ENCODE peak calls at places on chromosomes 12 and 14, in five cellular contexts. One of them, this sample, is unnamed.

GRCh38 chr12:57229041-57229633 is 374 bp upstream of the SHMT2 start:
- DNase-seq in heart left ventricle: no peak
- DNase-seq in choroid plexus epithelial cell: no peak
- DNase-seq in AG09309: no peak
- DNase-seq in tibial artery: no peak
- DNase-seq in this sample: no peak

GRCh38 chr12:107393043-107393725 is 292.4 kb upstream of the PWP1 start:
- DNase-seq in AG09309: no peak
- DNase-seq in choroid plexus epithelial cell: peak
- DNase-seq in tibial artery: no peak
- DNase-seq in heart left ventricle: no peak
- DNase-seq in this sample: no peak

GRCh38 chr12:27334052-27334720 is 1.6 kb downstream of the BMAL2 start:
- DNase-seq in heart left ventricle: no peak
- DNase-seq in choroid plexus epithelial cell: no peak
- DNase-seq in tibial artery: no peak
- DNase-seq in AG09309: no peak
- DNase-seq in this sample: no peak

GRCh38 chr14:76872796-76873432 is 46.7 kb downstream of the LRRC74A start:
- DNase-seq in tibial artery: peak
- DNase-seq in choroid plexus epithelial cell: peak
- DNase-seq in AG09309: no peak
- DNase-seq in heart left ventricle: peak
- DNase-seq in this sample: peak

GRCh38 chr12:53806689-53807088 is 54.9 kb upstream of the CISTR start:
- DNase-seq in heart left ventricle: no peak
- DNase-seq in choroid plexus epithelial cell: peak
- DNase-seq in AG09309: no peak
- DNase-seq in tibial artery: no peak
- DNase-seq in this sample: peak

GRCh38 chr12:52004042-52004648 is 2.6 kb upstream of the TAMALIN start:
- DNase-seq in choroid plexus epithelial cell: peak
- DNase-seq in heart left ventricle: peak
- DNase-seq in AG09309: no peak
- DNase-seq in tibial artery: peak
- DNase-seq in this sample: peak

GRCh38 chr12:14781563-14781962 is 21.7 kb downstream of the WBP11 start:
- DNase-seq in choroid plexus epithelial cell: no peak
- DNase-seq in tibial artery: no peak
- DNase-seq in AG09309: no peak
- DNase-seq in heart left ventricle: no peak
- DNase-seq in this sample: no peak

GRCh38 chr14:49867831-49868719 is 15.5 kb upstream of the NEMF start:
- DNase-seq in choroid plexus epithelial cell: peak
- DNase-seq in heart left ventricle: peak
- DNase-seq in tibial artery: peak
- DNase-seq in AG09309: peak
- DNase-seq in this sample: peak

GRCh38 chr12:62784576-62784975 is 150.4 kb downstream of the PPM1H start:
- DNase-seq in tibial artery: no peak
- DNase-seq in choroid plexus epithelial cell: no peak
- DNase-seq in AG09309: no peak
- DNase-seq in heart left ventricle: no peak
- DNase-seq in this sample: no peak

GRCh38 chr14:23302290-23303225 is at the start of gene PPP1R3E:
- DNase-seq in AG09309: no peak
- DNase-seq in heart left ventricle: peak
- DNase-seq in tibial artery: peak
- DNase-seq in choroid plexus epithelial cell: peak
- DNase-seq in this sample: peak

GRCh38 chr14:91361236-91361811 is 56.3 kb downstream of the CCDC88C start:
- DNase-seq in AG09309: peak
- DNase-seq in choroid plexus epithelial cell: peak
- DNase-seq in heart left ventricle: no peak
- DNase-seq in tibial artery: no peak
- DNase-seq in this sample: peak

GRCh38 chr12:76554411-76555225 is 5.0 kb downstream of the OSBPL8 start:
- DNase-seq in choroid plexus epithelial cell: no peak
- DNase-seq in tibial artery: no peak
- DNase-seq in AG09309: no peak
- DNase-seq in heart left ventricle: no peak
- DNase-seq in this sample: no peak

GRCh38 chr12:94103986-94104385 is 44.4 kb upstream of the PLXNC1 start:
- DNase-seq in tibial artery: no peak
- DNase-seq in heart left ventricle: no peak
- DNase-seq in AG09309: no peak
- DNase-seq in choroid plexus epithelial cell: no peak
- DNase-seq in this sample: no peak

GRCh38 chr14:90757452-90757851 is 58.8 kb downstream of the TTC7B start:
- DNase-seq in AG09309: no peak
- DNase-seq in tibial artery: no peak
- DNase-seq in heart left ventricle: no peak
- DNase-seq in choroid plexus epithelial cell: peak
- DNase-seq in this sample: no peak

GRCh38 chr14:72736348-72736747 is 157.6 kb downstream of the DPF3 start:
- DNase-seq in tibial artery: no peak
- DNase-seq in heart left ventricle: no peak
- DNase-seq in choroid plexus epithelial cell: peak
- DNase-seq in AG09309: no peak
- DNase-seq in this sample: peak

GRCh38 chr12:131860472-131861260 is 32.5 kb downstream of the MMP17 start:
- DNase-seq in choroid plexus epithelial cell: peak
- DNase-seq in heart left ventricle: peak
- DNase-seq in AG09309: no peak
- DNase-seq in tibial artery: peak
- DNase-seq in this sample: peak

GRCh38 chr12:32494676-32495075 is 95.3 kb downstream of the FGD4 start:
- DNase-seq in heart left ventricle: no peak
- DNase-seq in AG09309: no peak
- DNase-seq in choroid plexus epithelial cell: peak
- DNase-seq in tibial artery: no peak
- DNase-seq in this sample: no peak

GRCh38 chr12:1122803-1123202 is 131.8 kb downstream of the ERC1 start:
- DNase-seq in heart left ventricle: no peak
- DNase-seq in AG09309: no peak
- DNase-seq in tibial artery: no peak
- DNase-seq in choroid plexus epithelial cell: peak
- DNase-seq in this sample: peak

GRCh38 chr12:104588048-104588942 is 131.5 kb downstream of the CHST11 start:
- DNase-seq in AG09309: no peak
- DNase-seq in tibial artery: no peak
- DNase-seq in choroid plexus epithelial cell: peak
- DNase-seq in heart left ventricle: no peak
- DNase-seq in this sample: peak

GRCh38 chr14:77131871-77132486 is 9.6 kb downstream of the ZDHHC22 start:
- DNase-seq in choroid plexus epithelial cell: no peak
- DNase-seq in heart left ventricle: no peak
- DNase-seq in AG09309: no peak
- DNase-seq in tibial artery: no peak
- DNase-seq in this sample: no peak

GRCh38 chr12:113315358-113315757 is 19.6 kb downstream of the SLC8B1 start:
- DNase-seq in tibial artery: no peak
- DNase-seq in heart left ventricle: peak
- DNase-seq in choroid plexus epithelial cell: no peak
- DNase-seq in AG09309: no peak
- DNase-seq in this sample: no peak

GRCh38 chr12:102816816-102817434 is 100.1 kb downstream of the PAH start:
- DNase-seq in heart left ventricle: no peak
- DNase-seq in choroid plexus epithelial cell: peak
- DNase-seq in AG09309: no peak
- DNase-seq in tibial artery: no peak
- DNase-seq in this sample: peak

GRCh38 chr14:96158735-96159134 is 45.9 kb upstream of the BDKRB2 start:
- DNase-seq in tibial artery: no peak
- DNase-seq in AG09309: no peak
- DNase-seq in choroid plexus epithelial cell: no peak
- DNase-seq in heart left ventricle: no peak
- DNase-seq in this sample: no peak

GRCh38 chr12:75750950-75751349 is 239.5 kb upstream of the KRR1 start:
- DNase-seq in choroid plexus epithelial cell: peak
- DNase-seq in heart left ventricle: no peak
- DNase-seq in AG09309: peak
- DNase-seq in tibial artery: no peak
- DNase-seq in this sample: peak

GRCh38 chr12:93154753-93155475 is 222.8 kb upstream of the NUDT4 start:
- DNase-seq in tibial artery: no peak
- DNase-seq in heart left ventricle: no peak
- DNase-seq in choroid plexus epithelial cell: peak
- DNase-seq in AG09309: no peak
- DNase-seq in this sample: peak

GRCh38 chr12:118038122-118038521 is 21.6 kb downstream of the RFC5 start:
- DNase-seq in AG09309: no peak
- DNase-seq in tibial artery: no peak
- DNase-seq in heart left ventricle: no peak
- DNase-seq in choroid plexus epithelial cell: no peak
- DNase-seq in this sample: no peak

GRCh38 chr14:35287481-35288013 is 4.6 kb upstream of the PSMA6 start:
- DNase-seq in tibial artery: no peak
- DNase-seq in AG09309: no peak
- DNase-seq in choroid plexus epithelial cell: no peak
- DNase-seq in heart left ventricle: no peak
- DNase-seq in this sample: peak

GRCh38 chr12:98352218-98352811 is 163.1 kb upstream of the TMPO start:
- DNase-seq in AG09309: peak
- DNase-seq in heart left ventricle: no peak
- DNase-seq in tibial artery: no peak
- DNase-seq in choroid plexus epithelial cell: peak
- DNase-seq in this sample: peak

GRCh38 chr14:71166434-71166833 is 259.2 kb downstream of the PCNX1 start:
- DNase-seq in heart left ventricle: no peak
- DNase-seq in choroid plexus epithelial cell: peak
- DNase-seq in AG09309: peak
- DNase-seq in tibial artery: no peak
- DNase-seq in this sample: peak
- H3K4me3 ChIP-seq in heart left ventricle: no peak
- H3K4me3 ChIP-seq in choroid plexus epithelial cell: no peak
- H3K4me3 ChIP-seq in AG09309: no peak
- H3K4me3 ChIP-seq in tibial artery: no peak
- H3K4me3 ChIP-seq in this sample: no peak

GRCh38 chr12:55893723-55894122 is 34.0 kb downstream of the PYM1 start:
- DNase-seq in choroid plexus epithelial cell: no peak
- DNase-seq in heart left ventricle: no peak
- DNase-seq in tibial artery: no peak
- DNase-seq in AG09309: no peak
- DNase-seq in this sample: no peak

GRCh38 chr12:55901881-55902490 is 25.7 kb downstream of the PYM1 start:
- DNase-seq in heart left ventricle: no peak
- DNase-seq in tibial artery: no peak
- DNase-seq in AG09309: no peak
- DNase-seq in choroid plexus epithelial cell: no peak
- DNase-seq in this sample: no peak

GRCh38 chr12:55899035-55899434 is 28.7 kb downstream of the PYM1 start:
- DNase-seq in AG09309: no peak
- DNase-seq in heart left ventricle: no peak
- DNase-seq in choroid plexus epithelial cell: peak
- DNase-seq in tibial artery: no peak
- DNase-seq in this sample: peak
- TF ChIP-seq CTCF in AG09309: no peak
- TF ChIP-seq CTCF in heart left ventricle: no peak
- TF ChIP-seq CTCF in choroid plexus epithelial cell: no peak
- TF ChIP-seq CTCF in tibial artery: no peak
- TF ChIP-seq CTCF in this sample: no peak

DNA sequence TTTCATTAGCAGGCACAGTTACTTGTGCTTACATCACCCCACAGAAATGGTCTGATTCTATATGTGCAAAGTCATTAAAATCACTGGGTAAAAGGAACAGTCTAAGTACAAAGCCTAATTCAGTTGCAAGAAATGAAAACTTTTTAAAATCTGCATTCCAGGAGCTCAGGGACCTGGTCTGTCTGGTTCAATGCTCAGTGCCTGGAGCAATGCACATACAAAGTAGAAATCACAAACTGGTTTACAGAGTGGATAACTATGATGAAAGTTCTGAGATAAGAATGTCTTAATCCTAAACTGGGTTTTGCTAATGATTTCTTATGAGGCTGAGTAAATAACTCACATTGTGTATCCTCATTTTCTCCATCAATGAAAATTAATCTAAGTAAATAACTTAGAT is 28.7 kb downstream of the LMNTD1 start:
- DNase-seq in AG09309: no peak
- DNase-seq in choroid plexus epithelial cell: no peak
- DNase-seq in tibial artery: no peak
- DNase-seq in heart left ventricle: no peak
- DNase-seq in this sample: no peak
- H3K4me3 ChIP-seq in AG09309: no peak
- H3K4me3 ChIP-seq in choroid plexus epithelial cell: no peak
- H3K4me3 ChIP-seq in tibial artery: no peak
- H3K4me3 ChIP-seq in heart left ventricle: no peak
- H3K4me3 ChIP-seq in this sample: no peak

GRCh38 chr12:6375269-6376078 is at the start of gene SCNN1A:
- DNase-seq in choroid plexus epithelial cell: no peak
- DNase-seq in tibial artery: peak
- DNase-seq in AG09309: no peak
- DNase-seq in heart left ventricle: no peak
- DNase-seq in this sample: no peak

GRCh38 chr12:6377667-6377994 is 2.3 kb upstream of the SCNN1A start:
- DNase-seq in choroid plexus epithelial cell: no peak
- DNase-seq in heart left ventricle: no peak
- DNase-seq in tibial artery: peak
- DNase-seq in AG09309: no peak
- DNase-seq in this sample: no peak

GRCh38 chr12:6374781-6375150 is 597 bp downstream of the SCNN1A start:
- DNase-seq in AG09309: no peak
- DNase-seq in choroid plexus epithelial cell: no peak
- DNase-seq in heart left ventricle: no peak
- DNase-seq in tibial artery: no peak
- DNase-seq in this sample: no peak

GRCh38 chr12:6376965-6377666 is 1.8 kb upstream of the SCNN1A start:
- DNase-seq in heart left ventricle: no peak
- DNase-seq in AG09309: no peak
- DNase-seq in choroid plexus epithelial cell: no peak
- DNase-seq in tibial artery: no peak
- DNase-seq in this sample: no peak

DNA sequence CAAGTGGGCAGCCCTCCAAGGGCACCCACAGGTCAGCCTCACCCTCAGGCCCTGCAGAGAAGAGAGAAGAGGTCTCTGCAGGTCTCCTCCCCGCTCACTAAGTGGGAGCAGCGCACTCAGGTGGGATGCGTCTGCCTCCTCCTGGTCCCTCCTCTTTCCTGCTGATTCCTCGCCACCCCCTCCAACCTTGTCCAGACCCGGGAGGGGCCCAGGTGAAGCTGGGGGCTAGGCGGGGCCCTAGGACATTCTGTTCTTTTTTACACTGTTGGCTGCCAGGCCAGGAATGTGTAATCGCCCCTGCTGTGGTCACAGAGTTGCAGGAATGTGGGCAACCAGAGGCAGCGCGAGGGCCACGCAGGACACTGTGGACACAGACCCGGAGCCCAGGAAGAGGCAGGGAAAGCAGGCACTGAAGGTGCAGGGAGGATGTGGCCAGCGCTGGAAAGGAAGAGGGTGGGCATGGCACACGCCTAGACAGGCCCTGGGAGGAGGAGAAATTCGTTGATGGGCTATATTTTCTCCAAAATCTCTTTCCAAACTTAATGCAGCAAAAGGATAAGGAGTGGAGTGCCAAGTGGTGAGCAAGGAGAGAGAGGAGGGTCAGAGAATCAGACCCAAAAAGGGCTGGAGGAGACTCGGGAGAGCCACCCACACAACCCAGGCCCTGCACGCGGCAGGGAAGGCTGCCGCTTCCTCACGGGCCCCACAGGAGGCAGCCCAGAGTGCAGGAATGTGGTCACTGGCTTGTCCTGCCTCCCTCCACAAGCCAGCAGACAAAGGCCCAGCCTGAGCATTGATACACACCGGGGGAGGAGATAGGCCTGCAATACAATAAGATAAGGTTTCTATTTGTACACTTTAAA is 947 bp upstream of the SCNN1A start:
- DNase-seq in tibial artery: peak
- DNase-seq in heart left ventricle: peak
- DNase-seq in choroid plexus epithelial cell: peak
- DNase-seq in AG09309: no peak
- DNase-seq in this sample: peak
- TF ChIP-seq CTCF in tibial artery: peak
- TF ChIP-seq CTCF in heart left ventricle: peak
- TF ChIP-seq CTCF in choroid plexus epithelial cell: peak
- TF ChIP-seq CTCF in AG09309: peak
- TF ChIP-seq CTCF in this sample: peak

This sample was measured in fibroblast of pulmonary artery.